ENCODE peak calls at places on chromosomes 13 and 19, in four cellular contexts. M, F, T and S are unnamed samples. For H3K4me1, the result is how much of the 10 kb centered on the place peaks cover.

GRCh38 chr19:49468746-49469447 is 5.1 kb upstream of the FLT3LG start:
- DNase-seq in M (no peak), F (peak), T (peak), S (no peak)

GRCh38 chr19:38664503-38665211 is 17.2 kb downstream of the ACTN4 start:
- DNase-seq in M (no peak), F (no peak), T (peak), S (no peak)

GRCh38 chr19:17183858-17184271 is 31.3 kb upstream of the USE1 start:
- DNase-seq in M (no peak), F (no peak), T (no peak), S (no peak)

GRCh38 chr19:46818812-46819211 is 30.4 kb upstream of the SLC1A5 start:
- DNase-seq in M (no peak), F (no peak), T (no peak), S (no peak)

GRCh38 chr13:90498816-90499215 is 848.7 kb upstream of the MIR17HG start:
- DNase-seq in M (no peak), F (no peak), T (no peak), S (no peak)

GRCh38 chr13:25860862-25861261 is 191.0 kb downstream of the SHISA2 start:
- DNase-seq in M (no peak), F (no peak), T (no peak), S (no peak)

GRCh38 chr13:74017301-74018092 is 116.7 kb downstream of the KLF12 start:
- DNase-seq in M (no peak), F (no peak), T (no peak), S (no peak)

GRCh38 chr19:19140476-19140875 is 2.2 kb upstream of the TMEM161A start:
- DNase-seq in M (no peak), F (no peak), T (no peak), S (no peak)

GRCh38 chr19:28307963-28308362 is 905.0 kb downstream of the UQCRFS1 start:
- DNase-seq in M (no peak), F (no peak), T (no peak), S (no peak)

GRCh38 chr19:43574424-43575155 is 737 bp downstream of the XRCC1 start:
- DNase-seq in M (no peak), F (no peak), T (no peak), S (no peak)

GRCh38 chr13:20579193-20579592 is 12.2 kb downstream of the IFT88 start:
- DNase-seq in M (no peak), F (no peak), T (no peak), S (no peak)

GRCh38 chr13:25916119-25916518 is 135.7 kb downstream of the SHISA2 start:
- DNase-seq in M (no peak), F (no peak), T (no peak), S (no peak)

GRCh38 chr13:26300140-26300539 is 46.2 kb downstream of the CDK8 start:
- DNase-seq in M (no peak), F (no peak), T (no peak), S (no peak)

GRCh38 chr19:43784251-43784980 is 3.6 kb upstream of the KCNN4 start:
- DNase-seq in M (no peak), F (no peak), T (no peak), S (no peak)

GRCh38 chr13:42524487-42525034 is 49.4 kb upstream of the TNFSF11 start:
- DNase-seq in M (peak), F (no peak), T (no peak), S (no peak)

GRCh38 chr13:75788494-75788991 is 152.4 kb downstream of the LMO7 start:
- DNase-seq in M (peak), F (no peak), T (peak), S (no peak)

GRCh38 chr19:13181747-13182388 is 31.7 kb downstream of the IER2 start:
- DNase-seq in M (no peak), F (peak), T (peak), S (peak)

GRCh38 chr19:47315125-47315821 is 5.6 kb downstream of the C5AR1 start:
- DNase-seq in M (no peak), F (peak), T (peak), S (peak)

GRCh38 chr13:113209336-113209879 is at the start of gene CUL4A:
- DNase-seq in M (peak), F (peak), T (peak), S (peak)

GRCh38 chr13:38759390-38759789 is 72.5 kb downstream of the FREM2 start:
- DNase-seq in M (no peak), F (no peak), T (no peak), S (no peak)

GRCh38 chr13:113061796-113062425 is 43.7 kb upstream of the F7 start:
- DNase-seq in M (no peak), F (no peak), T (no peak), S (peak)

GRCh38 chr13:110262494-110262893 is 44.5 kb downstream of the COL4A1 start:
- DNase-seq in M (no peak), F (no peak), T (peak), S (no peak)

GRCh38 chr19:12782174-12782423 is 6.7 kb upstream of the HOOK2 start:
- DNase-seq in M (no peak), F (no peak), T (no peak), S (no peak)

GRCh38 chr13:85367887-85368286 is 431.3 kb downstream of the SLITRK6 start:
- DNase-seq in M (no peak), F (no peak), T (no peak), S (no peak)

GRCh38 chr13:76538004-76538403 is 348.2 kb downstream of the KCTD12 start:
- DNase-seq in M (no peak), F (no peak), T (no peak), S (no peak)

GRCh38 chr19:55452381-55453325 is 8.8 kb downstream of the ISOC2 start:
- DNase-seq in M (peak), F (peak), T (peak), S (no peak)

GRCh38 chr13:87234981-87235380 is 436.2 kb upstream of the SLITRK5 start:
- DNase-seq in M (no peak), F (no peak), T (no peak), S (no peak)

GRCh38 chr13:25886438-25887214 is 165.2 kb downstream of the SHISA2 start:
- DNase-seq in M (no peak), F (no peak), T (no peak), S (no peak)

GRCh38 chr19:35715981-35716734 is 1.6 kb upstream of the KMT2B start:
- DNase-seq in M (no peak), F (peak), T (peak), S (peak)

GRCh38 chr13:110677731-110678545 is 28.0 kb downstream of the CARS2 start:
- DNase-seq in M (no peak), F (no peak), T (no peak), S (no peak)

GRCh38 chr19:31402931-31403330 is 53.7 kb upstream of the TSHZ3 start:
- DNase-seq in M (no peak), F (no peak), T (no peak), S (no peak)

GRCh38 chr19:3154957-3155736 is 19.3 kb downstream of the GNA15 start:
- DNase-seq in M (no peak), F (peak), T (peak), S (peak)

DNA sequence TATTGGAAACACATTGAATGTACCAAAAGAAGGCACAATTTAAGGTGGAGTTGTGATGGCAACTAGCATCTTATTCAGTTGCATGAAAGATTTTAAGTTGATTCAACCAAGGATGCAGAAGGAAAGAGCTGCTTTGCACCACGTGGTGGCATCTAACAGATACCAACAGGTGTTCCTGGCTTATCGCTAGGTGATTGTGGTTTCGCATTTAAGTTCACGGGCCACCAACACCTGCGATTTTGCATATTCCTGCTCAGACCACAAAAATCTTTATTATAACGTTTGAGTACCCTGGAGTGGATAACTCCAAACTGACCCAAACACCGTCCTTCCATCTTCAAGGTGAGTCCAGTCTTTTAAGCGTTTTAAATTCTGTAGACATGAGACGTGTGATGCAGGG is 45.3 kb downstream of the RGCC start:
- DNase-seq in M (no peak), F (no peak), T (no peak), S (no peak)
- H3K4me3 ChIP-seq in M (no peak), F (no peak), T (no peak), S (no peak)

DNA sequence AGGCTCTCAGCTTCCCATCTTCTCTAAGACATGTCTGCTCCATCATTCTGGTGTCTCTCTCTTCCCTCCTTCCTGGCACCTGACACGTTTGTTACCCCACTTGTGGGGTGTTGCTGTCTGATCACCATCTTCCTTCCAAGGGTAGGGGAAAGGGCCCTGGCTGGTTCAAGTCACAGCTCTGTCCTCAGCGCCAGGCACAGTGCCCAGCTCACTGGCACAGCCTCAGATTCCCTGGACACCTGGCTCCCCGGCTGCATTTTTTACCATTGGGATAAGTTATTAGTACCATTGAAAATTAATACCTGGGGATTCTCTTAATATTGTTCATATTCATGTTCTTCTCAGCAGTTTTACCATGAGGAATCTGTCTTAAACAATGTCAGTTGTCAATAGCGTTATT is 50.8 kb upstream of the LDLR start:
- DNase-seq in M (no peak), F (no peak), T (no peak), S (no peak)
- H3K4me1 ChIP-seq in M (under half), F (under half), T (under half), S (under half)

GRCh38 chr13:49436890-49437289 is 7.0 kb downstream of the CAB39L start:
- DNase-seq in M (no peak), F (peak), T (no peak), S (no peak)
- TF ChIP-seq CTCF in M (no peak), F (peak), T (no peak), S (peak)

GRCh38 chr19:8877854-8878705 is 45.9 kb downstream of the MBD3L1 start:
- DNase-seq in M (no peak), F (no peak), T (no peak), S (no peak)

GRCh38 chr19:8884416-8884815 is 52.2 kb downstream of the MBD3L1 start:
- DNase-seq in M (no peak), F (no peak), T (no peak), S (no peak)

GRCh38 chr19:8887364-8887763 is 55.2 kb downstream of the MBD3L1 start:
- DNase-seq in M (no peak), F (no peak), T (no peak), S (no peak)

GRCh38 chr19:8880864-8881488 is 48.8 kb downstream of the MBD3L1 start:
- DNase-seq in M (no peak), F (no peak), T (no peak), S (no peak)

DNA sequence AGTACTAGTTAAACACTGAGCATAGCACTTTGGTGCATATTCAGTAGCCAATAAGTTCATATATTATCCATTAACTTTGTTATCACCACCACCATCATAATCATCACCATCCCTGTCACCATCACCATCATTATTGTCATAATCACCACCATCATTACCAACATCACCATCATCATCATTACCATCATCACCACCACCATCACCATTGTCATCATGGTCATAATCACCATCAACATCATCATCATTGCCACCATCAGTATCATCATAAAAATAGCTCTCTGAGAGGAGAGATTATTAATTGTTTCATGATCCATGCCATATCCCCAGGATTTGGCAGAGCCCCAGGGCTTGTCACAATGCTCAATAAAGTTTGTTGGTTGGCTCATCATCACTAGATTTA is 49.3 kb downstream of the MBD3L1 start:
- DNase-seq in M (no peak), F (no peak), T (no peak), S (no peak)
- H3K4me3 ChIP-seq in M (no peak), F (no peak), T (no peak), S (no peak)

DNA sequence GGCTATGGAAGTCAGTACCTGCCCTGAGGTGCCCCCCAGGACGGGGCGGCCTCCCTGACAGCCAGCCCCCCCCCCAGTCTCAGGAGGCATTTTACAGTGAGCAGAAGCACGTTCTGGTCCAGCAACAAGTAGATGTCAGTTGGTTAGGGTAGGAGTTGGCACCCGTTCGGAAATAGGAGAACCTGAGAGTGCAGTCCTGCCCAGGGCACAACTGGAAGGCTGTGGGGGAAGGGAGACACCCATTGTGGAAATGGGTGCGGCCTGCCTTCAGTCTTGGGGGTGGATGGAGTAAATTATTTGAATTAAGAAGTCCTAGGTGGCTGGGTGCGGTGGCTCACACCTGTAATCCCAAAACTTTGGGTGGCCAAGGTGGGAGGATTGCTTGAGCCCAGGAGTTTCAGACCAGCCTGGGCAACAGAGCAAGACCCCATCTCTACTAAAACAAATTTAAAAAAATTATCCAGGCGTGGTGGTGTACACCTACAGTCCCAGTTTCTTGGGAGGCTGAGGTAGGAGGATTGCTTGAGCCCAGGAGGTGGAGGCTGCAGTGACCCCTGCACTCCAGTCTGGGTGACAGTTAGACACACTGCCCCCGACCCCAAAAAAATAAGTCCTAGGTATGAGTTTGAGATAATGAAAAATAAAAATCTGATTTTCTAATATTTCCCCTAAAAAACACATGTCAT is 1.2 kb downstream of the CIRBP start:
- DNase-seq in M (no peak), F (no peak), T (no peak), S (no peak)
- H3K4me1 ChIP-seq in M (under half), F (half or more), T (half or more), S (half or more)

DNA sequence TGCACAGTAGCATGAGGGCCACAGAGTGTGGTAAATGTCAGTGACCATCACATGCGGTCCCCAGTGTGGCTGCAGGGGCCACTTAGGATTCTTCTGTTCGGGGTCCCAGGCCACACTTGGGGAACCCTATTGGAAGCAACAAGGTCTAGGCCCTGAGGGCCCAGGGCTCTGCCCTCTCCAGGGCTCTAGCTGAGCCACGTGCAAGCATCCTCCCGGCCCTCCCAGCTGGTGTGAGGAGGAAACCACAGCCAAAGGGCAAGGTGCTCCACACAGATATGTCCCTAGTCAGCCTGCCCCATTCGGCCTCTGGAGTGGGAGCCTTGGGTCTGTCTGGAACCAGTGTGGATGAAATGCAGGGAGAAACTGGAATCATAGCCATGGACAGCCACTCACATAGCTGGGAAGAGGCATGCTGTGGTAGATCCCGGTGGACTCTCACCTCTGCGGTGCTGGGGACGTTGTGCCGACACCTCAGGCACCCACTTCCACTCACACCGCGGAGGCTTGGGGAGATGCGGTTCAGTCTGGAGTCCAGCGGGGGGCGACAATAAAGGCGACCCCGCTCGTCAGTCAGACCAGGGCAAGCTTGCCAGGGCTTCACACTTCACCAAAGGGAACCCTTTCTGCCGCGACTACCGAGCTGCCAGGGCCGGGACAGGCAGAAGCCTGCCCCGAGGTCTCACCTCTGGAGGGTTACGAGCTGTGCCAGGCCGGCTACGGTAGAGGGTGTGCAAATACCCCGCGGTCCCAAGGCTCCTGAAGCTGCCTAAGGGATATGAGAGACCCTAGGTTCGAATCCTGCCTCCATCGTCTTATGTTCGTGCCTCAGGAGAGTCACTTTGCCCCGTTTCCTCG is 4.3 kb upstream of the ZNF497 start:
- DNase-seq in M (peak), F (no peak), T (no peak), S (no peak)
- TF ChIP-seq CTCF in M (no peak), F (no peak), T (no peak), S (no peak)

GRCh38 chr13:94968040-94968756 is 255.9 kb upstream of the SOX21 start:
- DNase-seq in M (no peak), F (no peak), T (no peak), S (no peak)
- H3K4me3 ChIP-seq in M (peak), F (peak), T (peak), S (peak)

GRCh38 chr19:41311072-41311471 is 1.1 kb downstream of the CCDC97 start:
- DNase-seq in M (no peak), F (no peak), T (no peak), S (no peak)

GRCh38 chr19:41308450-41309224 is 1.3 kb upstream of the CCDC97 start:
- DNase-seq in M (peak), F (peak), T (peak), S (peak)

GRCh38 chr19:41309225-41310030 is 544 bp upstream of the CCDC97 start:
- DNase-seq in M (peak), F (no peak), T (no peak), S (no peak)

GRCh38 chr19:41310031-41310831 is at the start of gene CCDC97:
- DNase-seq in M (peak), F (peak), T (peak), S (peak)

DNA sequence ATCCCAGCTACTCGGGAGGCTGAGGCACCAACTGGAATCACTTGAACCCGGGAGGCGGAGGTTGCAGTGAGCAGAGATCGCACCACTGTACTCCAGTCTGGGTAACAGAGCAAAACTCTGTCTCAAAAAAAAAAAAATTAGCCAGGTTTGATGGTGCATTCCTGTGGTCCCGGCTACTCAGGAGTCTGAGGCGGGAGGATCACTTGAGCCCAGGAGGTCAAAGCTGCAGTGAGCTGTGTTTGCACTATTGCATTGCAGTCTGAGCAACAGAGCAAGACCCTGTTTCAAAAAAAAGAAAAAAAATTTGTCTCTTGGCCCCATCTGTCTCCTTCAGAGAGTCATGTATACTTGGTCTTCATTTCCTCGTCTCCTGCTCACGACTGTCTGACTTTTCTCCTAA is 1.6 kb downstream of the CCDC97 start:
- DNase-seq in M (no peak), F (no peak), T (no peak), S (no peak)
- H3K4me1 ChIP-seq in M (under half), F (under half), T (under half), S (under half)